ENCODE peak calls at places on chromosome X, in five cellular contexts. V, Y, K, T and J are unnamed samples.
A peak's percentile ranks its signal among the peaks of the same experiment; 100 is the strongest.

GRCh38 chrX:132214518-132214917 is 4.7 kb downstream of the RAP2C start:
- DNase-seq in V (no peak), Y (no peak), K (no peak), T (no peak), J (no peak)

GRCh38 chrX:1212532-1212931 is at the start of gene CRLF2:
- DNase-seq in V (no peak), Y (no peak), K (peak; percentile 86), T (no peak), J (no peak)

GRCh38 chrX:9341305-9342201 is 123.3 kb upstream of the TBL1X start:
- DNase-seq in V (peak; percentile 74), Y (peak; percentile 30), K (peak; percentile 86), T (peak; percentile 82), J (peak; percentile 40)

GRCh38 chrX:19658030-19658429 is 142.7 kb upstream of the MAP3K15 start:
- DNase-seq in V (no peak), Y (no peak), K (no peak), T (no peak), J (no peak)

GRCh38 chrX:39437670-39438441 is 636.6 kb downstream of the MID1IP1 start:
- DNase-seq in V (no peak), Y (no peak), K (no peak), T (no peak), J (no peak)

GRCh38 chrX:79100791-79101484 is 43.5 kb upstream of the GPR174 start:
- DNase-seq in V (no peak), Y (no peak), K (no peak), T (no peak), J (no peak)

GRCh38 chrX:70262952-70263567 is 3.1 kb upstream of the P2RY4 start:
- DNase-seq in V (peak; percentile 73), Y (peak; percentile 39), K (peak; percentile 28), T (no peak), J (peak; percentile 60)

GRCh38 chrX:3663576-3664290 is 49.7 kb downstream of the PRKX start:
- DNase-seq in V (no peak), Y (no peak), K (no peak), T (peak; percentile 49), J (no peak)

GRCh38 chrX:29231800-29232199 is 644.6 kb downstream of the IL1RAPL1 start:
- DNase-seq in V (no peak), Y (no peak), K (no peak), T (no peak), J (no peak)

GRCh38 chrX:791479-792034 is 161.0 kb downstream of the SHOX start:
- DNase-seq in V (no peak), Y (no peak), K (no peak), T (no peak), J (no peak)

GRCh38 chrX:133297284-133297683 is 79.1 kb upstream of the TFDP3 start:
- DNase-seq in V (no peak), Y (no peak), K (no peak), T (no peak), J (no peak)

GRCh38 chrX:56802921-56803848 is 74.1 kb downstream of the NBDY start:
- DNase-seq in V (peak; percentile 61), Y (peak; percentile 77), K (peak; percentile 80), T (no peak), J (peak; percentile 49)

GRCh38 chrX:790031-790430 is 159.4 kb downstream of the SHOX start:
- DNase-seq in V (no peak), Y (no peak), K (no peak), T (no peak), J (peak; percentile 62)

GRCh38 chrX:115192244-115192700 is 3.1 kb downstream of the RBMXL3 start:
- DNase-seq in V (no peak), Y (no peak), K (no peak), T (no peak), J (no peak)

GRCh38 chrX:69163936-69164741 is 1.1 kb downstream of the PJA1 start:
- DNase-seq in V (peak; percentile 51), Y (no peak), K (peak; percentile 57), T (peak; percentile 53), J (peak; percentile 40)

GRCh38 chrX:153537526-153538295 is 20.3 kb downstream of the ATP2B3 start:
- DNase-seq in V (no peak), Y (no peak), K (no peak), T (no peak), J (peak; percentile 59)

GRCh38 chrX:39733745-39734144 is 364.0 kb downstream of the BCOR start:
- DNase-seq in V (no peak), Y (no peak), K (no peak), T (no peak), J (no peak)

GRCh38 chrX:126575911-126576310 is 23.3 kb upstream of the DCAF12L1 start:
- DNase-seq in V (no peak), Y (no peak), K (no peak), T (no peak), J (no peak)

GRCh38 chrX:128739539-128739938 is 687.3 kb upstream of the ACTRT1 start:
- DNase-seq in V (no peak), Y (no peak), K (no peak), T (no peak), J (no peak)

GRCh38 chrX:70480660-70481018 is 36.0 kb downstream of the DLG3 start:
- DNase-seq in V (no peak), Y (no peak), K (no peak), T (no peak), J (no peak)

GRCh38 chrX:47218280-47218919 is at the start of gene CDK16:
- DNase-seq in V (peak; percentile 91), Y (peak; percentile 78), K (peak; percentile 87), T (peak; percentile 78), J (peak; percentile 73)

GRCh38 chrX:54043696-54044125 is 562 bp downstream of the PHF8 start:
- DNase-seq in V (peak; percentile 53), Y (no peak), K (peak; percentile 48), T (no peak), J (peak; percentile 39)

GRCh38 chrX:46873746-46874145 is 36.9 kb downstream of the RP2 start:
- DNase-seq in V (no peak), Y (no peak), K (no peak), T (no peak), J (no peak)

GRCh38 chrX:17359500-17359899 is 15.5 kb upstream of the NHS start:
- DNase-seq in V (no peak), Y (no peak), K (no peak), T (no peak), J (no peak)

GRCh38 chrX:17355976-17356375 is 19.0 kb upstream of the NHS start:
- DNase-seq in V (no peak), Y (no peak), K (no peak), T (no peak), J (no peak)

DNA sequence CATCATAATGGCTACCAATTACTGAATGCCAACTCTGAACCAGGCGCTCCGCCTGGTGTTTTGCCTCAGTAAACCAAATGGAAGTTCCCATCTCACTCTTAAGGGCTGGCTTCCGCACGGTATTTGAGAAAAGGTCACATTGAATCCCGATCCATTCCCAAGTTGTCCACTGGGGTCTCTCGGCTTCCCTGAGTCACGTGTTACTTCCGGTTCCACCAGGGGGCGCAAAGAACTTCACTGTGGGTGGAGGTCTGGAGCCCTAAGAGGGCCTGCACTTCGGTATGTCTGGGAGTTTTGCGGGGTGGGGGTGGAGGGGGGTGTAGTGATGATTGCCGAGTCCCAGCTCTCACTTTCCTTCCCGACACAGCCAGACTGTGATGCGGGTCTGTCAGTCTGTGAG is 13.4 kb upstream of the NHS start:
- DNase-seq in V (no peak), Y (no peak), K (peak; percentile 2), T (no peak), J (peak; percentile 49)
- TF ChIP-seq CTCF in V (peak; percentile 15), Y (no peak), K (peak; percentile 27), T (no peak), J (peak; percentile 43)

GRCh38 chrX:24954732-24955131 is 61.0 kb downstream of the ARX start:
- DNase-seq in V (no peak), Y (no peak), K (no peak), T (no peak), J (no peak)
- TF ChIP-seq CTCF in V (no peak), Y (no peak), K (no peak), T (no peak), J (no peak)

GRCh38 chrX:72180539-72180938 is 1.0 kb upstream of the PIN4 start:
- DNase-seq in V (no peak), Y (no peak), K (no peak), T (no peak), J (no peak)

GRCh38 chrX:72182924-72183323 is 1.4 kb downstream of the PIN4 start:
- DNase-seq in V (no peak), Y (no peak), K (no peak), T (no peak), J (no peak)

DNA sequence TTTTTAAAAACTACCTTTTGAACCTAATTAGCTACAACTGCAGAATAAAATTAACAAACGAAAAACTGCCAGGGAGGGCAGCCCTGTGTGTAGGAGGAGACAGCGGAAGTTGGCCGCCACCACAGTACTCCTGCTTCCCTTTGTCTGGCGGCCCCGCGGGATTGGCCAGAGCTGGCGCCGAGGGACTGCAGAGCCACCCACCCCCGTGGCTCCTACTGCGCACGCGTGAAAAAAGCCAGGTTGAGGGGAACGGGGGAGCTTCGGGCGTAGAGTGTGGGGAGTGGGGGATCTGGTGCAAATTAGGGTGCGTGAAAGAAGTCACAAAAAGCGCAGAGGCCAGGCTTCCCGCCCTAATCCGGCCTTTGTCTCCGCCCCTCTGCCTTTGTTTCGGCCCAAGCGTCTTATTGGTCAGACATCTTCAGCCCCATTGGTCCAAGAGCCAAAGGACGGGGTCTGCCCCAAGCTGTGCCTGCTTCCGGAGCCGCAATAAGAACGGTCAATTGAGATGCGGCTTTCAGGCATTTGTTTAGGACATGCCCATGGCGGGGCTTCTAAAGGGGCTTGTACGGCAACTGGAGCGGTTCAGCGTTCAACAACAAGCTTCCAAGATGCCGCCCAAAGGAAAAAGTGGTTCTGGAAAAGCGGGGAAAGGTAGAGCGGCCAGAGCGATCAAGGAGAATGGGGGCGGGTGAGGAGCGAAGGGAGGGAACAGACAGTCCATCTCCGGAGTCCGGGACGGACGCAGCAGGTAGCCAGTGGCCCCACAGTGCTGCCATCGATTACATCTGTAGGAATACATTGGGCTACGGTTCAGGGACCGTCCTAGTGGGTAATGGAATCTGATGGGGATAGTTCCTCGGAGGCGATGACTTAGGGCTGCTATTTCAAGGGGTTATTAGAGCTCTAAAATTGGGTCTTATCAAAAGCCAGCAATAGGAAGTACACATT is at the start of gene PIN4:
- DNase-seq in V (peak; percentile 92), Y (peak; percentile 92), K (peak; percentile 96), T (peak; percentile 91), J (peak; percentile 84)
- TF ChIP-seq CTCF in V (no peak), Y (no peak), K (no peak), T (no peak), J (no peak)

GRCh38 chrX:38262715-38263620 is 42.3 kb upstream of the SRPX start:
- DNase-seq in V (no peak), Y (no peak), K (no peak), T (no peak), J (no peak)

GRCh38 chrX:38256019-38256418 is 35.3 kb upstream of the SRPX start:
- DNase-seq in V (no peak), Y (no peak), K (no peak), T (no peak), J (no peak)

GRCh38 chrX:38260231-38260630 is 39.6 kb upstream of the SRPX start:
- DNase-seq in V (peak; percentile 46), Y (no peak), K (peak; percentile 25), T (no peak), J (no peak)
- TF ChIP-seq CTCF in V (peak; percentile 26), Y (no peak), K (peak; percentile 45), T (peak; percentile 22), J (peak; percentile 29)

GRCh38 chrX:41481264-41482109 is 34.3 kb downstream of the NYX start:
- DNase-seq in V (no peak), Y (no peak), K (peak; percentile 49), T (no peak), J (no peak)
- TF ChIP-seq CTCF in V (peak; percentile 24), Y (no peak), K (peak; percentile 48), T (peak; percentile 29), J (no peak)

GRCh38 chrX:136953867-136954787 is 73.6 kb upstream of the RBMX start:
- DNase-seq in V (peak; percentile 83), Y (peak; percentile 24), K (peak; percentile 85), T (peak; percentile 55), J (peak; percentile 71)
- TF ChIP-seq CTCF in V (peak; percentile 47), Y (peak; percentile 21), K (peak; percentile 64), T (peak; percentile 54), J (peak; percentile 26)